ENCODE peak calls at places on chromosomes 11 and 22, in eight cellular contexts. C, D, U, T, R, F, M and Z are unnamed samples.

GRCh38 chr11:41532413-41532812 is 73.0 kb upstream of the LRRC4C start:
- DNase-seq in C (no peak), D (no peak), U (no peak), T (no peak), R (no peak), F (no peak), M (no peak), Z (no peak)

GRCh38 chr11:69172674-69173073 is 16.9 kb downstream of the SMIM38 start:
- DNase-seq in C (no peak), D (no peak), U (no peak), T (no peak), R (peak), F (no peak), M (no peak), Z (no peak)

GRCh38 chr11:70558651-70559050 is 160.3 kb downstream of the CTTN start:
- DNase-seq in C (no peak), D (no peak), U (no peak), T (no peak), R (no peak), F (no peak), M (no peak), Z (no peak)

GRCh38 chr11:22163394-22163797 is 29.5 kb upstream of the ANO5 start:
- DNase-seq in C (no peak), D (no peak), U (no peak), T (no peak), R (no peak), F (no peak), M (peak), Z (no peak)

GRCh38 chr11:2586091-2586792 is 113.6 kb downstream of the KCNQ1OT1 start:
- DNase-seq in C (peak), D (no peak), U (peak), T (peak), R (no peak), F (no peak), M (no peak), Z (no peak)

GRCh38 chr11:2275334-2276279 is 5.2 kb upstream of the ASCL2 start:
- DNase-seq in C (no peak), D (no peak), U (no peak), T (no peak), R (no peak), F (peak), M (no peak), Z (peak)

GRCh38 chr22:27218521-27218920 is 561.1 kb downstream of the MIAT start:
- DNase-seq in C (no peak), D (no peak), U (no peak), T (no peak), R (no peak), F (no peak), M (peak), Z (no peak)

GRCh38 chr11:83568474-83568873 is 282.3 kb upstream of the CCDC90B start:
- DNase-seq in C (no peak), D (no peak), U (no peak), T (no peak), R (no peak), F (no peak), M (no peak), Z (no peak)

GRCh38 chr11:57336111-57336666 is 497 bp upstream of the SSRP1 start:
- DNase-seq in C (no peak), D (no peak), U (no peak), T (no peak), R (no peak), F (no peak), M (no peak), Z (peak)

GRCh38 chr22:42645341-42645937 is 3.8 kb downstream of the CYB5R3 start:
- DNase-seq in C (peak), D (no peak), U (no peak), T (no peak), R (no peak), F (no peak), M (no peak), Z (no peak)

GRCh38 chr11:130476200-130476921 is 27.9 kb downstream of the ADAMTS15 start:
- DNase-seq in C (no peak), D (no peak), U (no peak), T (no peak), R (no peak), F (no peak), M (no peak), Z (no peak)

GRCh38 chr11:95659088-95659487 is 130.5 kb downstream of the FAM76B start:
- DNase-seq in C (no peak), D (no peak), U (no peak), T (no peak), R (peak), F (no peak), M (no peak), Z (no peak)

GRCh38 chr11:64865286-64866172 is 12.9 kb downstream of the EHD1 start:
- DNase-seq in C (no peak), D (no peak), U (no peak), T (no peak), R (peak), F (no peak), M (no peak), Z (no peak)

GRCh38 chr11:38971141-38971540 is 2373.1 kb upstream of the RAG2 start:
- DNase-seq in C (no peak), D (peak), U (no peak), T (no peak), R (no peak), F (no peak), M (no peak), Z (no peak)

GRCh38 chr11:36346562-36347383 is 50.7 kb downstream of the PRR5L start:
- DNase-seq in C (no peak), D (no peak), U (no peak), T (no peak), R (no peak), F (no peak), M (no peak), Z (no peak)

DNA sequence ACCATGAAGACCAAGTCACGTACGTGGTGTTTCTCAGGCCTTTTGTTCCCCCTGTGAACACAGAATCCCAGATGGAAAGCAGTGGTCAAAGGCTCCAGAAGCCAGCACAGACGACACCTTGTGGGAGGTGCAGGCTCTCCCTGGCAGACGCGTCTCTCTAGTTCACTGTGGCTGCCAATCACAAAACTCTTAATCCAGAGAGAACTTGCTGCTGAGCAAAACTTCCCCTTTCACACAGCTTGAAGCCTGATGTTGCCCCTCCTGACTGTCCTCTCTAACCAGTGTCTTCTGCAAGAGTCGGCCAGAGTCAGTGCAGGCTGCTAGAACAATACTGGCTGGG is 67.1 kb downstream of the PIWIL3 start:
- DNase-seq in C (no peak), D (no peak), U (no peak), T (no peak), R (no peak), F (no peak), M (no peak), Z (no peak)
- TF ChIP-seq CTCF in C (no peak), D (no peak), U (no peak), T (no peak), R (peak), F (no peak), M (no peak), Z (no peak)

GRCh38 chr11:128506999-128507591 is 80.3 kb downstream of the ETS1 start:
- DNase-seq in C (peak), D (peak), U (no peak), T (no peak), R (peak), F (peak), M (peak), Z (no peak)

GRCh38 chr11:128505449-128506058 is 81.8 kb downstream of the ETS1 start:
- DNase-seq in C (no peak), D (no peak), U (no peak), T (no peak), R (no peak), F (no peak), M (no peak), Z (no peak)

GRCh38 chr11:128504489-128504888 is 82.9 kb downstream of the ETS1 start:
- DNase-seq in C (no peak), D (no peak), U (no peak), T (no peak), R (no peak), F (no peak), M (no peak), Z (no peak)

GRCh38 chr11:128507936-128508335 is 79.4 kb downstream of the ETS1 start:
- DNase-seq in C (no peak), D (no peak), U (no peak), T (no peak), R (no peak), F (no peak), M (no peak), Z (no peak)

GRCh38 chr11:128506384-128506783 is 81.0 kb downstream of the ETS1 start:
- DNase-seq in C (no peak), D (no peak), U (no peak), T (no peak), R (no peak), F (no peak), M (no peak), Z (no peak)
- TF ChIP-seq CTCF in C (no peak), D (no peak), U (no peak), T (no peak), R (peak), F (no peak), M (no peak), Z (no peak)

GRCh38 chr11:75449271-75449670 is 16.3 kb upstream of the KLHL35 start:
- DNase-seq in C (no peak), D (no peak), U (no peak), T (no peak), R (no peak), F (no peak), M (no peak), Z (no peak)

GRCh38 chr11:75453916-75454655 is 21.1 kb upstream of the KLHL35 start:
- DNase-seq in C (no peak), D (no peak), U (no peak), T (no peak), R (no peak), F (no peak), M (peak), Z (no peak)

GRCh38 chr11:75450236-75450635 is 17.2 kb upstream of the KLHL35 start:
- DNase-seq in C (no peak), D (no peak), U (no peak), T (no peak), R (no peak), F (no peak), M (no peak), Z (no peak)

GRCh38 chr11:75449776-75450175 is 16.8 kb upstream of the KLHL35 start:
- DNase-seq in C (no peak), D (no peak), U (no peak), T (no peak), R (no peak), F (no peak), M (no peak), Z (no peak)

DNA sequence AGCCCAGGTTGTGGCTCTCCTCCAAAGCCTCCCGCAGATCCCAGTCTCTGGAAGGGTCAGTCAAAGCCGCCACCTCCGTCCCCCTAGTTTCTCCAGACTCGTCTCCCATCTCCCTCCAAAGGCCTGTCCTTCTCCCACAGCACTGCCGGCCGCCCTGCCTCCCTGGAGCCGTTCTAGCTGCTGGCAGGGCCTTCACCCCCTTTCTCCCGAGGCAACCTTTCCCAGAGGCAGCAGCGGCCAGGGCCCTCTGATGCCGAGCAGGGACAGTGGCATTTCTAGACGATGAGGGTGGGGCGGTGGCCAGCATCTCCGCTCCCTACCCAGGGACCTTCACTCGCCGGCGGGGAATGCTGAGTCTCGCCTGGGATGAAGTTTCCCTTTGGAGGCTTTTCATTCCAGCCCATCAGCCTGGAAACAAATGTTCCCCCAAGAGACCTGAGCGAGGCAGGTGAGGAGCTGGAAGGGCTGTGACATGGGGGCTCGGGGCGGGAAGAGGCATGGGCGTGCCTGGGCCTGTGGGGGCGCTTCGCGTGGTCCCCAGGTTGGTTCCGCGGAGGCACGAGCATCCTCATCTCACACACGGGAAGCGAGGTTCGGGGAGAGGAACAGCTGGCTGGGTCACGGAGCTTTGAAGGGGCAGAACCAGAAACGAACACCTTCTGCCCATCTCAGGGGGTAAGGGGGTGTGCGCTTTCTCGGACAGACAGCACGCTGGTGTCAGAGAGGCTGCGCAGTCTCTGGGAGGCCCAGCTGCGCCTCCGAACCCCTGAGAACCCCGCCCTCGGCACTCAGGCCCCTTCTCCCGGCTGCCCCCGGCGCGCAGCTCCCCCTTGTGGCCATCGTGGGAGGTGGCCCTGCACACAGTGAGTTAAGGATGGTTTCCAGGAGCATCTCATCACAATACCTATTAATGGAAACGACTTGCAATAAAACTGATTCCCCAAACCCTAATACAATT is 18.1 kb upstream of the KLHL35 start:
- DNase-seq in C (no peak), D (no peak), U (no peak), T (peak), R (no peak), F (no peak), M (no peak), Z (no peak)
- TF ChIP-seq CTCF in C (peak), D (peak), U (peak), T (peak), R (peak), F (no peak), M (no peak), Z (peak)

GRCh38 chr11:26527685-26528084 is 44.4 kb downstream of the MUC15 start:
- DNase-seq in C (no peak), D (no peak), U (no peak), T (no peak), R (no peak), F (no peak), M (no peak), Z (no peak)

GRCh38 chr11:26522912-26523610 is 49.0 kb downstream of the MUC15 start:
- DNase-seq in C (no peak), D (no peak), U (no peak), T (no peak), R (peak), F (no peak), M (no peak), Z (no peak)
- TF ChIP-seq CTCF in C (no peak), D (peak), U (no peak), T (peak), R (peak), F (no peak), M (no peak), Z (no peak)

DNA sequence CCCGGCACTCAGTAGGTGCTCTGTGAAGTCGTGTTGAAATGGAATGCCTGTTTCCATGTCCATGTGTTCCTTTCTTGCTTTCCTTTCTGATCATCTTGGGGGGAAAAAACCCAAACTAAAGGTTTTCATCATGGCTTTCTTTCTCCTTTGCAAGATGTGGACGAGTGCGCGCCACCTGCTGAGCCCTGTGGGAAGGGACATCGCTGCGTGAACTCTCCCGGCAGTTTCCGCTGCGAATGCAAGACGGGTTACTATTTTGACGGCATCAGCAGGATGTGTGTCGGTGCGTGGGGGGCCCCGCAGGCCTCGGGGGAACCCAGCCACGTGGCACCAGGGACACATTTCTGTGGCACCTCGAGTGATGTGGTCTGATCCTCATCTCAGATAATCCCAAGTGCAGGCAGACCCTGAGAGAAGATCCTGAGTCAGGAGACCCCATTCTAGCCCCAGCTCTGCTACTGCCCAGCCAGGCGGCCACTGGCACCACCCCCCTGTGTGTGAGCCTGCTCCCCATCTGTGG is 39.4 kb downstream of the FBLN1 start:
- DNase-seq in C (no peak), D (no peak), U (no peak), T (no peak), R (no peak), F (no peak), M (no peak), Z (no peak)
- TF ChIP-seq CTCF in C (no peak), D (no peak), U (no peak), T (no peak), R (no peak), F (no peak), M (no peak), Z (no peak)

GRCh38 chr22:37063436-37064420 is 12.2 kb downstream of the KCTD17 start:
- DNase-seq in C (peak), D (no peak), U (no peak), T (no peak), R (no peak), F (no peak), M (no peak), Z (no peak)
- TF ChIP-seq CTCF in C (no peak), D (no peak), U (no peak), T (no peak), R (no peak), F (no peak), M (no peak), Z (no peak)

GRCh38 chr22:35046744-35047462 is 19.1 kb upstream of the ISX start:
- DNase-seq in C (no peak), D (no peak), U (no peak), T (no peak), R (no peak), F (no peak), M (no peak), Z (no peak)

GRCh38 chr22:35044607-35045390 is 21.2 kb upstream of the ISX start:
- DNase-seq in C (no peak), D (no peak), U (no peak), T (no peak), R (no peak), F (no peak), M (no peak), Z (no peak)

GRCh38 chr22:35045451-35045850 is 20.5 kb upstream of the ISX start:
- DNase-seq in C (no peak), D (no peak), U (no peak), T (no peak), R (no peak), F (no peak), M (no peak), Z (no peak)

GRCh38 chr22:35043932-35044319 is 22.0 kb upstream of the ISX start:
- DNase-seq in C (no peak), D (no peak), U (no peak), T (no peak), R (no peak), F (no peak), M (no peak), Z (no peak)

GRCh38 chr22:35043251-35043931 is 22.6 kb upstream of the ISX start:
- DNase-seq in C (no peak), D (peak), U (no peak), T (no peak), R (no peak), F (no peak), M (no peak), Z (no peak)
- TF ChIP-seq CTCF in C (no peak), D (no peak), U (no peak), T (no peak), R (peak), F (no peak), M (no peak), Z (no peak)

DNA sequence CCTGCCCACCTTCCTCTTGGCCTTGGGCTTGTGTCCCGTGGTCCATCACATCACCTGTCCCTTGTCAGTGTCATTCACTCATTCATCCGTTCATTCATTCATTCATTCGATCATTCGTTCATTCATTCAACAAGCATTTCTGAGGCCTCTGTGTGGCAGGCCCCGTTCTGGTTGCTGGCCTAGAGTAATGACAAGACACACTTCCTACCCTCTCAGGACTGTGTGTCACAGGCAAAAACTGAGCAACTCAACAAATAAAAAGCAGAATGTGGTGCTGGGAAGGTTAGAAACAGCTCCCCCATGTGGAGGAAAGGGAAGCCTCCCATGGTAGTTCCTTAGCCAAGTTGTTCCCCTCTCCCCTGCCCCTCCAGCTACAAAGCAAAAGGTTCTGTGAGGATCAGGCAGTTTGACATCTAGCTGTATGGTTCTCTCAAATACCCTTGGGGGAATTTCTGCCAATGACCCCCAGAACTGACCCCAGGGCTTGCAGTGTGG is 1.6 kb upstream of the OMP start:
- DNase-seq in C (no peak), D (no peak), U (no peak), T (no peak), R (no peak), F (no peak), M (no peak), Z (no peak)
- TF ChIP-seq CTCF in C (no peak), D (no peak), U (no peak), T (peak), R (peak), F (no peak), M (no peak), Z (peak)

DNA sequence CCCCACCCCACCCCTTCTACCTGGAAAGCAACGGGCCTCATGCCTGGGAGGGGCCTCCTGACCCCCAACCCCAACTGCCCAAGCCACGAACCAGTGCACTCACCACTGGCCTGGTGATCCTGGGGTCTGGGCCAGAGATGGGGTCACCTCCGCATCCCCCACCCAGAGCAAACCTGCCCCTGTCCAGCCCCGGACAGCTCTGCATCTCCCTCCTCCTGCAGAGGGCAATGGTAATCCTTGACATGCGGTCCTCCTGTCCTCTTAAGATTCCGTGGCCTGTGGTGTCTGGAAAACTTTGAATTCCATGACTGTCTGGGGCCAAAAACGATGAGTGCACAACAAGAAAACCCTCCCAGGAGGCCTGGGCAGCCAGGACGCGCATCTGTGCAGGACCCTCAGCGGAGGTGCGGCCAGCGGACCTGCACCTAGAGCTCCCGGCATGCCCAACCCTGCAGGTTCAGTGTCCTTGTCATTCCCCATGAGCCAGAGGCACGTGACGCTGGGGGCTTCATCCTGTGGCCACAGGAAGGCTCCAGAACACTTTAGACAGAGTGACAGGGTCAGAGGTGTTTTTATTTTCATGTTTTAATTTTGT is 16.1 kb upstream of the PPARA start:
- DNase-seq in C (no peak), D (no peak), U (no peak), T (no peak), R (no peak), F (no peak), M (no peak), Z (no peak)
- TF ChIP-seq CTCF in C (no peak), D (no peak), U (no peak), T (no peak), R (no peak), F (no peak), M (no peak), Z (no peak)